ENCODE peak calls at places on chromosomes 3 and 15, in six cellular contexts. O is HEK293T, R is IMR-90, I is GM12878, E is A549, H is K562. B is an unnamed sample.

GRCh38 chr15:58286541-58286940 is 145.2 kb upstream of the LIPC start:
- DNase-seq in I (no peak), H (no peak), R (no peak), E (no peak), O (no peak), B (no peak)

GRCh38 chr3:143977326-143978262 is 6.0 kb downstream of the DIPK2A start:
- DNase-seq in I (no peak), H (no peak), E (no peak), R (peak; percentile 41), O (no peak), B (no peak)

GRCh38 chr15:72916939-72917338 is 133.4 kb upstream of the ADPGK start:
- DNase-seq in E (no peak), O (no peak), H (no peak), I (no peak), R (no peak), B (no peak)

GRCh38 chr3:193826126-193826795 is 233.3 kb downstream of the OPA1 start:
- DNase-seq in E (peak; percentile 25), O (peak; percentile 11), H (no peak), R (peak; percentile 34), I (no peak), B (no peak)

GRCh38 chr3:59784164-59784563 is 734.3 kb upstream of the CFAP20DC start:
- DNase-seq in O (no peak), E (no peak), I (no peak), R (no peak), H (no peak), B (no peak)

GRCh38 chr3:52085883-52086282 is 29.5 kb upstream of the DUSP7 start:
- DNase-seq in R (no peak), O (no peak), E (no peak), I (no peak), H (no peak), B (no peak)

GRCh38 chr15:78321786-78322185 is 18.4 kb upstream of the CRABP1 start:
- DNase-seq in R (no peak), E (no peak), O (no peak), I (no peak), H (no peak), B (no peak)

GRCh38 chr15:74200394-74200793 is 2.2 kb downstream of the STRA6 start:
- DNase-seq in H (no peak), O (no peak), E (peak; percentile 79), R (peak; percentile 76), I (no peak), B (no peak)

GRCh38 chr15:44801368-44801767 is 65.0 kb downstream of the TRIM69 start:
- DNase-seq in H (no peak), E (no peak), O (no peak), R (no peak), I (no peak), B (peak; percentile 14)

GRCh38 chr3:78919021-78919755 is 848.6 kb downstream of the ROBO1 start:
- DNase-seq in O (no peak), E (peak; percentile 77), R (peak; percentile 98), H (no peak), I (peak; percentile 71), B (peak; percentile 73)

GRCh38 chr3:103614719-103615118 is 1179.9 kb downstream of the ZPLD1 start:
- DNase-seq in H (no peak), R (no peak), E (no peak), I (no peak), O (no peak), B (no peak)

GRCh38 chr3:16102905-16103364 is 71.5 kb upstream of the GALNT15 start:
- DNase-seq in I (no peak), H (no peak), R (peak; percentile 95), O (no peak), E (peak; percentile 83), B (peak; percentile 66)

GRCh38 chr3:164479406-164479805 is 598.9 kb downstream of the SI start:
- DNase-seq in O (no peak), I (no peak), E (no peak), R (no peak), H (no peak), B (no peak)

GRCh38 chr3:172846706-172847105 is 96.2 kb downstream of the ECT2 start:
- DNase-seq in R (no peak), E (no peak), H (no peak), I (no peak), O (no peak), B (no peak)

GRCh38 chr3:151579571-151580270 is 118.9 kb upstream of the IGSF10 start:
- DNase-seq in R (no peak), E (no peak), I (no peak), H (no peak), O (no peak), B (no peak)

GRCh38 chr15:45794304-45794703 is 159.5 kb downstream of the SQOR start:
- DNase-seq in E (no peak), I (no peak), R (no peak), H (no peak), O (no peak), B (no peak)

GRCh38 chr3:11212301-11212613 is 58.0 kb downstream of the HRH1 start:
- DNase-seq in O (no peak), I (no peak), R (peak; percentile 76), E (no peak), H (no peak), B (no peak)

GRCh38 chr15:77135181-77135580 is 64.3 kb upstream of the TSPAN3 start:
- DNase-seq in E (no peak), H (no peak), R (no peak), O (no peak), I (no peak), B (no peak)

DNA sequence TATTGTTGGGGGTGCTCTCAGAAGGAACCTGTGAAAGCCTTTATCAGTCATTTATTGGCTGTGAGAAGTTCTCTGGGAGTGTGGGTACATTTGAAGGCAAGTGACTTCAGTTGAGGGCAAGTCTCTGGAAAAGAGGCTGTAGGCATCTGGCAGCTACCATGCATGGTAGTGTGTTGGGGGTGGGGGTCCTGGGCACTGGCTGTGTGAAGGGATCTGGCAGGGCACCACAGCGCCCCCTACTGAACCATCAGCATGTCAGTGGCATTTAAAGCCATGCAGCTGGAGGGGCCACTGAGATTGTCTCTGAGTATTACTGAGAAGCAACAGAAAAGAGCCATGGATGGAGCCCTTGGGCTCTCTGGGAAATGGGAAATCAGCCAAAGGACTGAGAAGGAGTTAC is 30.6 kb downstream of the CRTAP start:
- DNase-seq in E (peak; percentile 49), H (peak; percentile 71), O (peak; percentile 71), I (no peak), R (no peak), B (peak; percentile 10)
- TF ChIP-seq BHLHE40 in E (no peak), H (no peak), O (no peak), I (no peak), R (no peak), B (no peak)

DNA sequence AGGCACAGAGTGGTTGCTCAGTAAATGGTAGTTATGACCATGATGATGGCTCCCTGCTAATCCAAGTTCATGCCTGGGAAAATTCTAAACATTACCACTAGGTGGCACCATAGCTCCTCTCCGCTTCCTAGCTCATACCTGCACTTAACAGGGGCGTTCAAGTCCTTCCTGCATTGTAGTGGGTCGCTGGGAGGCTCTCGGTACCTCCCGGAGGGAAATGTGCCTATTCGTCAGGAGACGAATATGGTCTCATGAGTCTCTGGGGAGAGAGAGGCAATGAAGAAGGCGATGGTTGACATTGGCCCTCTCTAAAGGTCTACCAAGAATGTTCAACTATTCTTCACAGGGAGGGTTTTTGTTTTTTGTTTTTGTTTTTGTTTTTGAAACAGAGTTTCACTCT is 10.9 kb downstream of the MESP1 start:
- DNase-seq in O (peak; percentile 87), E (peak; percentile 83), I (peak; percentile 43), R (peak; percentile 71), H (peak; percentile 77), B (peak; percentile 72)
- TF ChIP-seq BHLHE40 in O (no peak), E (no peak), I (no peak), R (no peak), H (peak; percentile 24), B (no peak)

DNA sequence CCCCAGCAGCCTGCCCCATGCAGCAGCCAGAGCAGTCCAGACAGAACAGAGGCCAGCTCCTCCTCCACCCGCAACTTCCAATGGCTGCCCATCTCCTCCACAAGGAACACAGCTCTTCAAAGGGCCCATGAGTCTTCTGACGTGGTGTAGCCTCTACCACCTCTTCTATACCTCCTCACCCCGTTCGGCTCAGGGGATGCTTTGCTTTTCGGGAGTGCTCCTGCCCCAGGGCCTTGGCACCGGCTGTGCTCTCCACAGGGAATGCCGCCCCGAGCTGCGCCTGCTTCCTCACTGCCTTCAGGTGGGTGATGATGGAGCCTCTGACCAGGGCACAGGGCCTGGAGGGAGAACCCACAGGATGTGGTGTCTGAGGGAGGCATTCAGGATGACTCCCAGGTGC is 14.6 kb downstream of the DNAJB8 start:
- DNase-seq in I (no peak), O (no peak), E (no peak), R (no peak), H (no peak), B (no peak)
- TF ChIP-seq BHLHE40 in I (no peak), O (no peak), E (no peak), R (no peak), H (no peak), B (no peak)

DNA sequence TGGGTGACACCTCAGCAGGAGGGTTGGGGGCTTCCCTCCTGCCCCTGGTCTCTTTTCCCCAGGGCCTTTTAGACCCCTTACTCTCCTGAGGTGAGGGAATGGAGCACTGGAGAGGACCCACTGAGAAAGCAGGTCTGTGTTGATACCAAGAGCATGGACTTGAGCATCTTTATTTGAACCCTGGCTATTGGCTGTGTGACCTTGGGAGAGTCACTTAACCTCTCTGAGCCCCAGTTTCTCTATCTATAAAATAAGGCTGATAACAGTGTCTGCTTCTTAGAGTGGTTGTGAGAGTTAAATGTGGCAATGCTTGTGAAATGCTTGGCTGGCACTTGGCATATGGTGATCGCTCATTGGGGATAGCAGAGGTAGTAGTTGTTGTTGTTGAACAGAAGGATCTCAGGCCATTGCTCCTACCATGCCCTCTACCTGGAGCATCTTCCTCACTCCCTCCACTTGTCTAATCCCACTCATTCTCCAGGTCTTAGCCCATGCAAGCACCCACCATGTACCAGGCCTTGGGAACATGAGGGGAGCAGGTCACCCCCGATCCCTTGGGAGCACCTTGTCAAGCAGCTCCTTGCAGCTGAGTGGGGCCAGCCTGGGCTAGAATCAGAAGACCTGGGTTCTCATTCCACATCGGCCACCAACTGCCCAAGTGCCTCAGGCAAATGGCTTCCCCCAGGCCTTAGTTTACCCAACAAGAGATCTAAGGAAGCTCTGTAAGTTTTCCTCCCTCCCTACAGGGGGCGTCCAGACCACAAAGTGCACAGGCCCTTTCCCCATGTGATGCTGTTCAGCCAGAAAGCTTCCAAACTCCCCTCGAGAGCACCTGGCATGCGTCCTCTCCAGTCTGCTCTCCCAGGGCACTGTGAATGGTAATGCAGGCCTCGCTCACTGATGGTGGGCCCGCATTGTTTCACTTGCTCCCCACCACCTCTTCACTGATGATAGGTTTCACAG is 96.7 kb downstream of the LSM3 start:
- DNase-seq in O (peak; percentile 48), R (no peak), H (peak; percentile 72), E (peak; percentile 45), I (no peak), B (peak; percentile 32)
- TF ChIP-seq BHLHE40 in O (no peak), R (no peak), H (no peak), E (no peak), I (no peak), B (no peak)

DNA sequence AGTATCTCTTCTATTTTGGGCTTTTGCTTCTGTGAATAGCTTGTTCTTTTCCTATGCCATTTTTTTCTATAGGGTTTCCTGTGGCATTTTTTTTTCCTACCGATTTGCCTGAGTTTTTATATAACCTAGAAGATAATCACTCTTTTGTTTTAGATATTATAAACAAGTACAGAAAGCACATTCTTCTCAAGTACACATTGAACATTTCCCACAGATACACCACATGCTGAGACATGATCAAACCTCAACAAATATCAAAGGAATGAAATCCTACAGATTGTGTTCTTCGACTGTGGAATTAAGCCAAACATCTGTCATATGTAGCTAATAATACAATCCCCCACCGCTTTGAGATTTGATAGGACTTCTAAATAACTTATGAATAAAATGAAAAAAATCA is 9.1 kb upstream of the FEM1B start:
- DNase-seq in R (peak; percentile 65), I (no peak), H (no peak), E (no peak), O (no peak), B (no peak)
- TF ChIP-seq BHLHE40 in R (no peak), I (no peak), H (no peak), E (no peak), O (no peak), B (no peak)